ENCODE peak calls at places on chromosomes 2 and 18, in ten cellular contexts. One of them, this sample, is unnamed.

GRCh38 chr2:240478346-240479110 is 43.1 kb downstream of the GPC1 start:
- DNase-seq in GM12878: no peak
- DNase-seq in heart left ventricle: no peak
- DNase-seq in K562: no peak
- DNase-seq in upper lobe of right lung: peak
- DNase-seq in H9: peak
- DNase-seq in IMR-90: no peak
- DNase-seq in nephron progenitor cell: no peak
- DNase-seq in dorsolateral prefrontal cortex: no peak
- DNase-seq in A549: no peak
- DNase-seq in this sample: no peak

GRCh38 chr2:237962432-237963084 is 4.3 kb upstream of the UBE2F start:
- DNase-seq in dorsolateral prefrontal cortex: no peak
- DNase-seq in H9: no peak
- DNase-seq in A549: no peak
- DNase-seq in upper lobe of right lung: peak
- DNase-seq in GM12878: no peak
- DNase-seq in K562: no peak
- DNase-seq in IMR-90: no peak
- DNase-seq in heart left ventricle: no peak
- DNase-seq in nephron progenitor cell: no peak
- DNase-seq in this sample: no peak

GRCh38 chr18:32909798-32910561 is 137.2 kb upstream of the KLHL14 start:
- DNase-seq in H9: no peak
- DNase-seq in heart left ventricle: no peak
- DNase-seq in nephron progenitor cell: no peak
- DNase-seq in dorsolateral prefrontal cortex: no peak
- DNase-seq in IMR-90: no peak
- DNase-seq in GM12878: no peak
- DNase-seq in A549: no peak
- DNase-seq in upper lobe of right lung: no peak
- DNase-seq in K562: no peak
- DNase-seq in this sample: no peak

GRCh38 chr2:226420646-226421045 is 379.0 kb downstream of the IRS1 start:
- DNase-seq in upper lobe of right lung: no peak
- DNase-seq in H9: no peak
- DNase-seq in GM12878: no peak
- DNase-seq in A549: no peak
- DNase-seq in heart left ventricle: no peak
- DNase-seq in K562: no peak
- DNase-seq in nephron progenitor cell: no peak
- DNase-seq in IMR-90: peak
- DNase-seq in dorsolateral prefrontal cortex: no peak
- DNase-seq in this sample: no peak

GRCh38 chr18:62412248-62412979 is 87.3 kb downstream of the TNFRSF11A start:
- DNase-seq in heart left ventricle: no peak
- DNase-seq in IMR-90: no peak
- DNase-seq in H9: no peak
- DNase-seq in GM12878: no peak
- DNase-seq in K562: no peak
- DNase-seq in upper lobe of right lung: no peak
- DNase-seq in A549: no peak
- DNase-seq in dorsolateral prefrontal cortex: no peak
- DNase-seq in nephron progenitor cell: no peak
- DNase-seq in this sample: no peak

GRCh38 chr2:178193823-178194599 is at the start of gene OSBPL6:
- DNase-seq in heart left ventricle: peak
- DNase-seq in nephron progenitor cell: peak
- DNase-seq in IMR-90: peak
- DNase-seq in upper lobe of right lung: peak
- DNase-seq in GM12878: no peak
- DNase-seq in dorsolateral prefrontal cortex: peak
- DNase-seq in K562: peak
- DNase-seq in H9: peak
- DNase-seq in A549: peak
- DNase-seq in this sample: peak

GRCh38 chr2:85648619-85649018 is 19.4 kb downstream of the SFTPB start:
- DNase-seq in GM12878: no peak
- DNase-seq in dorsolateral prefrontal cortex: no peak
- DNase-seq in K562: peak
- DNase-seq in IMR-90: peak
- DNase-seq in upper lobe of right lung: no peak
- DNase-seq in heart left ventricle: no peak
- DNase-seq in A549: peak
- DNase-seq in nephron progenitor cell: no peak
- DNase-seq in H9: no peak
- DNase-seq in this sample: peak

GRCh38 chr2:75099521-75099922 is 99.8 kb downstream of the TACR1 start:
- DNase-seq in H9: no peak
- DNase-seq in GM12878: no peak
- DNase-seq in K562: no peak
- DNase-seq in upper lobe of right lung: no peak
- DNase-seq in A549: no peak
- DNase-seq in nephron progenitor cell: no peak
- DNase-seq in heart left ventricle: no peak
- DNase-seq in IMR-90: no peak
- DNase-seq in dorsolateral prefrontal cortex: no peak
- DNase-seq in this sample: no peak

GRCh38 chr2:96157649-96158553 is 12.7 kb upstream of the DUSP2 start:
- DNase-seq in GM12878: peak
- DNase-seq in H9: no peak
- DNase-seq in heart left ventricle: no peak
- DNase-seq in dorsolateral prefrontal cortex: no peak
- DNase-seq in IMR-90: no peak
- DNase-seq in nephron progenitor cell: no peak
- DNase-seq in A549: no peak
- DNase-seq in upper lobe of right lung: peak
- DNase-seq in K562: peak
- DNase-seq in this sample: no peak

GRCh38 chr2:236503100-236503499 is 66.5 kb upstream of the ACKR3 start:
- DNase-seq in GM12878: no peak
- DNase-seq in H9: peak
- DNase-seq in heart left ventricle: no peak
- DNase-seq in nephron progenitor cell: no peak
- DNase-seq in dorsolateral prefrontal cortex: no peak
- DNase-seq in upper lobe of right lung: no peak
- DNase-seq in K562: no peak
- DNase-seq in A549: no peak
- DNase-seq in IMR-90: no peak
- DNase-seq in this sample: peak
- TF ChIP-seq CTCF in GM12878: peak
- TF ChIP-seq CTCF in H9: peak
- TF ChIP-seq CTCF in heart left ventricle: no peak
- TF ChIP-seq CTCF in nephron progenitor cell: no peak
- TF ChIP-seq CTCF in dorsolateral prefrontal cortex: no peak
- TF ChIP-seq CTCF in upper lobe of right lung: no peak
- TF ChIP-seq CTCF in K562: no peak
- TF ChIP-seq CTCF in A549: no peak
- TF ChIP-seq CTCF in IMR-90: no peak
- TF ChIP-seq CTCF in this sample: no peak

DNA sequence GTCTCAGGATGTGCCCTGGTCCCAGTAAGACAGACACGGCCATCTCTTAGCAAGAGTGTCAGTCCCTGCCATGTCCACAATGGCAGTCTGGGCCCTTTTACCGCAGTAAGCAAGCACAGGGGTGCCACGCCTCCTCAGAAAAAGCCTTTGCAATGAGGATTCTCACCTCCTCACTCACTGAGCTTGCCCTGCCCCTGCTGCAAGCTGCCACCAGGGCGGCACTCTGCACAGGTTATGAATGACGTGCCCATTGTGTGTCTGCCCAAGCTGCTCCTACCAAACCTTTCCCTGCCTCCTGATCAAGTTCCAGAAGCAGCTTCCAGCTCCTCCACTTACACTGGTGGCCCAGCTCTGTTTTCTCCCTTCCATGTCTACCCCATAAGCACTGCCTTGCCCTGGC is 23.3 kb downstream of the ERCC3 start:
- DNase-seq in dorsolateral prefrontal cortex: no peak
- DNase-seq in GM12878: no peak
- DNase-seq in heart left ventricle: no peak
- DNase-seq in upper lobe of right lung: no peak
- DNase-seq in A549: no peak
- DNase-seq in K562: no peak
- DNase-seq in nephron progenitor cell: no peak
- DNase-seq in H9: no peak
- DNase-seq in IMR-90: no peak
- DNase-seq in this sample: no peak
- TF ChIP-seq CTCF in dorsolateral prefrontal cortex: no peak
- TF ChIP-seq CTCF in GM12878: peak
- TF ChIP-seq CTCF in heart left ventricle: no peak
- TF ChIP-seq CTCF in upper lobe of right lung: no peak
- TF ChIP-seq CTCF in A549: no peak
- TF ChIP-seq CTCF in K562: peak
- TF ChIP-seq CTCF in nephron progenitor cell: no peak
- TF ChIP-seq CTCF in H9: peak
- TF ChIP-seq CTCF in IMR-90: no peak
- TF ChIP-seq CTCF in this sample: no peak

GRCh38 chr2:127910415-127910814 is 24.7 kb upstream of the AMMECR1L start:
- DNase-seq in GM12878: no peak
- DNase-seq in H9: no peak
- DNase-seq in K562: no peak
- DNase-seq in A549: no peak
- DNase-seq in heart left ventricle: no peak
- DNase-seq in nephron progenitor cell: no peak
- DNase-seq in IMR-90: no peak
- DNase-seq in upper lobe of right lung: no peak
- DNase-seq in dorsolateral prefrontal cortex: no peak
- DNase-seq in this sample: no peak

GRCh38 chr2:127911737-127912136 is 26.0 kb upstream of the AMMECR1L start:
- DNase-seq in nephron progenitor cell: no peak
- DNase-seq in heart left ventricle: no peak
- DNase-seq in GM12878: no peak
- DNase-seq in IMR-90: no peak
- DNase-seq in A549: no peak
- DNase-seq in H9: no peak
- DNase-seq in upper lobe of right lung: no peak
- DNase-seq in K562: no peak
- DNase-seq in dorsolateral prefrontal cortex: no peak
- DNase-seq in this sample: no peak

GRCh38 chr2:127913808-127914457 is 28.2 kb upstream of the AMMECR1L start:
- DNase-seq in A549: peak
- DNase-seq in upper lobe of right lung: no peak
- DNase-seq in nephron progenitor cell: no peak
- DNase-seq in H9: no peak
- DNase-seq in heart left ventricle: no peak
- DNase-seq in dorsolateral prefrontal cortex: no peak
- DNase-seq in GM12878: no peak
- DNase-seq in K562: no peak
- DNase-seq in IMR-90: no peak
- DNase-seq in this sample: no peak

GRCh38 chr2:127906206-127906926 is 20.6 kb upstream of the AMMECR1L start:
- DNase-seq in upper lobe of right lung: no peak
- DNase-seq in IMR-90: no peak
- DNase-seq in H9: peak
- DNase-seq in A549: peak
- DNase-seq in heart left ventricle: no peak
- DNase-seq in K562: peak
- DNase-seq in GM12878: no peak
- DNase-seq in nephron progenitor cell: peak
- DNase-seq in dorsolateral prefrontal cortex: no peak
- DNase-seq in this sample: no peak

DNA sequence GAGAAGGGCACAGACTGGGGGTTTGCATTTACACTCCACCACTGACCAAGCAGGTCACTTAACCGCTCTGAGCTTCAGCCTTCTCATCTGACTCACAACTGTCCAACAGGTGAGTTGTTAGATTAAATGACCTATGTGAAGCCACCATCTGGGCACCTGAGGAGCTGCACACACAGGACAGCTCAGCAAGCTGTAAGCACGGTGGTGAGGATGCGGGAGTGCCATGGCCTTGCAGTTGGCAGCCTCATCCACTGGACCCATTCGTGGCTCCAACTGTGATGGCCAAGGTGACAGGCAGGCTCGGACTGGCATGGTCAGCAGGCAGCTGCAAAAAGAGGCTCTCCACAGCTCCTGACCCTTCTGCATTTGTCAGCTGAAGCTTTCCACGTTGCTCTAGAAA is 23.3 kb upstream of the AMMECR1L start:
- DNase-seq in heart left ventricle: no peak
- DNase-seq in nephron progenitor cell: no peak
- DNase-seq in K562: no peak
- DNase-seq in A549: no peak
- DNase-seq in dorsolateral prefrontal cortex: no peak
- DNase-seq in GM12878: no peak
- DNase-seq in IMR-90: no peak
- DNase-seq in H9: peak
- DNase-seq in upper lobe of right lung: no peak
- DNase-seq in this sample: no peak
- TF ChIP-seq CTCF in heart left ventricle: no peak
- TF ChIP-seq CTCF in nephron progenitor cell: no peak
- TF ChIP-seq CTCF in K562: no peak
- TF ChIP-seq CTCF in A549: no peak
- TF ChIP-seq CTCF in dorsolateral prefrontal cortex: no peak
- TF ChIP-seq CTCF in GM12878: no peak
- TF ChIP-seq CTCF in IMR-90: no peak
- TF ChIP-seq CTCF in H9: peak
- TF ChIP-seq CTCF in upper lobe of right lung: no peak
- TF ChIP-seq CTCF in this sample: no peak

GRCh38 chr2:57703407-57703806 is 343.2 kb upstream of the VRK2 start:
- DNase-seq in GM12878: no peak
- DNase-seq in H9: no peak
- DNase-seq in IMR-90: no peak
- DNase-seq in upper lobe of right lung: no peak
- DNase-seq in nephron progenitor cell: no peak
- DNase-seq in A549: no peak
- DNase-seq in K562: no peak
- DNase-seq in heart left ventricle: no peak
- DNase-seq in dorsolateral prefrontal cortex: no peak
- DNase-seq in this sample: no peak

GRCh38 chr2:57698935-57699449 is 347.6 kb upstream of the VRK2 start:
- DNase-seq in K562: no peak
- DNase-seq in IMR-90: no peak
- DNase-seq in nephron progenitor cell: no peak
- DNase-seq in dorsolateral prefrontal cortex: no peak
- DNase-seq in heart left ventricle: no peak
- DNase-seq in H9: no peak
- DNase-seq in upper lobe of right lung: no peak
- DNase-seq in GM12878: no peak
- DNase-seq in A549: no peak
- DNase-seq in this sample: no peak

GRCh38 chr2:57696016-57696415 is 350.6 kb upstream of the VRK2 start:
- DNase-seq in nephron progenitor cell: no peak
- DNase-seq in K562: no peak
- DNase-seq in upper lobe of right lung: no peak
- DNase-seq in heart left ventricle: no peak
- DNase-seq in H9: peak
- DNase-seq in IMR-90: peak
- DNase-seq in A549: peak
- DNase-seq in GM12878: no peak
- DNase-seq in dorsolateral prefrontal cortex: no peak
- DNase-seq in this sample: no peak

DNA sequence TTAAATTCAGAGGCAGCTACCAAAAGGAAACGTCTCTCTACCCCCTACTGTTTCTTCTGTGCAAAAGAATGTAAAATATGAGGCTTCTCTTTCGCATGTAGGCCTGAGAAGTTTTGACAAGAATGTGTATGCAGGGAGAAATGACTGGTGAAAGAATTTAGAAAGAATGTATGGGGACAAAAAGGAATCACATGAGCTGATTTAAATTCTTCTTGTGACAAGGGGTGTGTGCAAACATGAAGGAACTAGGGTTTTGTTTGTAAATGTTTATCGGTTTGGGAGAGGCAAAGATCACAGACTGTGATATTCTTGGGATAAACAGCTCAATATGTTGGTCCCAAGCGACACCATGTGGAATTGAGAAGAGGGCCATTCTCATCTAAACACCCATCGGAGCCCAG is 345.2 kb upstream of the VRK2 start:
- DNase-seq in dorsolateral prefrontal cortex: no peak
- DNase-seq in upper lobe of right lung: no peak
- DNase-seq in K562: no peak
- DNase-seq in IMR-90: peak
- DNase-seq in heart left ventricle: no peak
- DNase-seq in nephron progenitor cell: no peak
- DNase-seq in A549: no peak
- DNase-seq in GM12878: no peak
- DNase-seq in H9: no peak
- DNase-seq in this sample: no peak
- TF ChIP-seq CTCF in dorsolateral prefrontal cortex: no peak
- TF ChIP-seq CTCF in upper lobe of right lung: no peak
- TF ChIP-seq CTCF in K562: no peak
- TF ChIP-seq CTCF in IMR-90: no peak
- TF ChIP-seq CTCF in heart left ventricle: no peak
- TF ChIP-seq CTCF in nephron progenitor cell: no peak
- TF ChIP-seq CTCF in A549: no peak
- TF ChIP-seq CTCF in GM12878: no peak
- TF ChIP-seq CTCF in H9: peak
- TF ChIP-seq CTCF in this sample: no peak